ENCODE peak calls at places on chromosomes 11 and 22, in five cellular contexts. L is H1, V is K562, N is GM12878, C is SK-N-SH. A is an unnamed sample.

GRCh38 chr11:76233936-76234703 is 27.8 kb upstream of the WNT11 start:
- DNase-seq in L (no peak), V (peak), N (peak), C (peak), A (no peak)

GRCh38 chr11:119791701-119792151 is 62.7 kb upstream of the NECTIN1 start:
- DNase-seq in L (no peak), V (no peak), N (no peak), C (no peak), A (no peak)

GRCh38 chr11:131624526-131624925 is 254.1 kb downstream of the NTM start:
- DNase-seq in L (no peak), V (no peak), N (no peak), C (no peak), A (no peak)

GRCh38 chr11:19777342-19778102 is 64.9 kb downstream of the NAV2 start:
- DNase-seq in L (no peak), V (peak), N (peak), C (no peak), A (peak)

GRCh38 chr11:108693852-108694251 is 29.0 kb downstream of the DDX10 start:
- DNase-seq in L (no peak), V (peak), N (no peak), C (no peak), A (no peak)

GRCh38 chr11:75878968-75879367 is 64.0 kb downstream of the UVRAG start:
- DNase-seq in L (no peak), V (no peak), N (no peak), C (no peak), A (no peak)

GRCh38 chr22:32901925-32902324 is 100.4 kb downstream of the TIMP3 start:
- DNase-seq in L (no peak), V (no peak), N (no peak), C (no peak), A (no peak)

GRCh38 chr11:70505331-70505731 is 107.0 kb downstream of the CTTN start:
- DNase-seq in L (no peak), V (no peak), N (no peak), C (no peak), A (no peak)

GRCh38 chr11:101436511-101437142 is 147.2 kb downstream of the TRPC6 start:
- DNase-seq in L (no peak), V (peak), N (no peak), C (peak), A (peak)

GRCh38 chr22:45612940-45613339 is 58.7 kb upstream of the ATXN10 start:
- DNase-seq in L (no peak), V (no peak), N (no peak), C (no peak), A (no peak)

GRCh38 chr22:20552913-20553401 is 45.5 kb downstream of the MED15 start:
- DNase-seq in L (no peak), V (no peak), N (no peak), C (no peak), A (peak)

GRCh38 chr22:41512421-41513194 is 31.7 kb downstream of the POLR3H start:
- DNase-seq in L (no peak), V (peak), N (no peak), C (no peak), A (peak)

GRCh38 chr11:8082391-8083087 is 1.5 kb downstream of the TUB start:
- DNase-seq in L (no peak), V (no peak), N (no peak), C (peak), A (no peak)

GRCh38 chr22:32874330-32874729 is 72.8 kb downstream of the TIMP3 start:
- DNase-seq in L (no peak), V (no peak), N (no peak), C (no peak), A (no peak)

GRCh38 chr22:37197451-37198289 is 9.6 kb upstream of the C1QTNF6 start:
- DNase-seq in L (no peak), V (peak), N (no peak), C (no peak), A (peak)

GRCh38 chr11:127017482-127017881 is 16.9 kb upstream of the KIRREL3 start:
- DNase-seq in L (no peak), V (peak), N (no peak), C (no peak), A (no peak)

GRCh38 chr22:24093855-24094254 is 82.8 kb downstream of the CABIN1 start:
- DNase-seq in L (no peak), V (no peak), N (no peak), C (no peak), A (no peak)

GRCh38 chr11:82405392-82405791 is 328.3 kb downstream of the FAM181B start:
- DNase-seq in L (no peak), V (no peak), N (no peak), C (no peak), A (no peak)

GRCh38 chr11:118924591-118925585 is 838 bp downstream of the BCL9L start:
- DNase-seq in L (no peak), V (peak), N (no peak), C (peak), A (no peak)

GRCh38 chr11:690738-691633 is 4.0 kb downstream of the DEAF1 start:
- DNase-seq in L (no peak), V (peak), N (no peak), C (no peak), A (no peak)

GRCh38 chr11:62909107-62909894 is 11.9 kb downstream of the CHRM1 start:
- DNase-seq in L (peak), V (peak), N (no peak), C (peak), A (peak)

GRCh38 chr22:37546436-37547248 is 13.6 kb upstream of the CDC42EP1 start:
- DNase-seq in L (no peak), V (no peak), N (no peak), C (no peak), A (peak)

GRCh38 chr11:116376547-116376946 is 396.2 kb downstream of the BUD13 start:
- DNase-seq in L (no peak), V (no peak), N (no peak), C (no peak), A (peak)

GRCh38 chr11:67665537-67666302 is 8.7 kb downstream of the ALDH3B2 start:
- DNase-seq in L (no peak), V (peak), N (no peak), C (peak), A (no peak)

GRCh38 chr11:2174361-2174760 is 2.7 kb upstream of the TH start:
- DNase-seq in L (no peak), V (no peak), N (no peak), C (no peak), A (no peak)
- TF ChIP-seq GABPA in L (no peak), V (no peak), N (no peak), C (no peak), A (no peak)

GRCh38 chr11:33732176-33732575 is 4.0 kb downstream of the CD59 start:
- DNase-seq in L (no peak), V (peak), N (no peak), C (no peak), A (no peak)
- TF ChIP-seq GABPA in L (no peak), V (no peak), N (no peak), C (no peak), A (no peak)

GRCh38 chr11:125886997-125887372 is 483 bp upstream of the HYLS1 start:
- DNase-seq in L (no peak), V (no peak), N (no peak), C (no peak), A (no peak)
- TF ChIP-seq GABPA in L (no peak), V (no peak), N (no peak), C (no peak), A (no peak)

GRCh38 chr11:74683279-74683871 is 47.9 kb downstream of the CHRDL2 start:
- DNase-seq in L (no peak), V (no peak), N (no peak), C (peak), A (no peak)
- TF ChIP-seq GABPA in L (no peak), V (no peak), N (no peak), C (no peak), A (no peak)

DNA sequence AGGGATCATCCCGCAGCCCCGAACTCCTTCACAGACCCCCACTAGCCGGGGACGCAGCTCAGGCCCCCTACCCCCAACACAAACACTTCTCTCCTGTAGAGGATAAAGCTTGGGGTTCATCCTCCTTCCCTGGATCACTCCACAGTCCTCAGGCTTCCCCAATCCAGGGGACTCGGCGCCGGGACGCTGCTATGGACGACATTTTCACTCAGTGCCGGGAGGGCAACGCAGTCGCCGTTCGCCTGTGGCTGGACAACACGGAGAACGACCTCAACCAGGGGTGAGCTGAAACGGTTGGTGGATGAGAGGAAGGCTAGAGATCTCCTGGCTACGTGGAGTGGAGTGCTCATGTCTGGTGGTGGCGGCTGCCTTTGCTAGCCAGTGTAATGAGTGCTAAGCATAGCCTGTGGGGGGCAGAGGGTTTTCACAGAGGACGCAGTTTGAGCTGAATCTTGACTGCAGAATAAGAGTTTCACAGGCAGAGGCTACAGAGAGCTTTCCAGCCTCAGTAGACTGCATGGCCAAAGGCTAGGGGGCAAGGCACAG is 580 bp downstream of the ILK start:
- DNase-seq in L (no peak), V (peak), N (no peak), C (peak), A (peak)
- TF ChIP-seq GABPA in L (no peak), V (no peak), N (no peak), C (no peak), A (no peak)

DNA sequence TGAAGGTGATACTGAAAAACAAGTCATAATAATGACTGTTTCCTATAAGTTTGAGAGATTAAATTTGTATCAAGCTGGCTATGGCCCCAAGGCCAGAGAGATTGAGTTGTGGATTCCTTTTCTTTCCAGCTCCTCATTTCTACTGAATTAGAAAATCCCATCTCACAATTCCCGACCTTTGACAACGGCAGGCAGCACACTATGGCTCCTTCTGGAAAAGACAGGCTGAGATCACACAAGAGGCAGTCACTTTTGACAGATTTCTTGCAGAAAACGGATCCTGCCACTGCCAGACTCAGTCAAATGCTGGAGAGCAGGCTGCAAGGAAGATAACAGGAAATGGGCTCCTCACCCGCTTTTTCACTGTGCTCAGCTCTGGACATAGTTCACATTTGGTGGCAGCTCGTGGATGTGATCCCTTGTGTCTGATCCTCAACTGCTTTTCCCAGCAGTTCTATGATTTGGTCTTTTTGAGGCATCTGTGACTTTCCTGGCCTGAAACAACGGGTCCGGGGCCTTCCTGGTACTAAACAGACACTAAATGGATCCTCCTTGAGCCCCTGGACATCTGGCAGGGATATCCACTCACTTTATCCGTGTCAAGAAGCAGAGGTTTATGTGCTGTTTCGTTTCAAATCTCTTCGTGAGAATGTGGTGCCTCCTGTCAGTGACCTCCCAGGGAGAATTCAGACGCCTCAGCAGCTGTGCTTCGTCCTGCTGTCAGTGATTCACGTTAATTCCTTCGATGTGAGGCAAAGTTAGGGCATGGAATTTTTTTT is 26.1 kb upstream of the RTL6 start:
- DNase-seq in L (no peak), V (no peak), N (no peak), C (no peak), A (no peak)
- TF ChIP-seq GABPA in L (no peak), V (no peak), N (no peak), C (no peak), A (no peak)

GRCh38 chr11:2530855-2531200 is 86.0 kb downstream of the KCNQ1 start:
- DNase-seq in L (no peak), V (no peak), N (no peak), C (no peak), A (no peak)

GRCh38 chr11:2529173-2529572 is 84.4 kb downstream of the KCNQ1 start:
- DNase-seq in L (no peak), V (no peak), N (no peak), C (no peak), A (no peak)

GRCh38 chr11:2528301-2529050 is 83.7 kb downstream of the KCNQ1 start:
- DNase-seq in L (no peak), V (no peak), N (no peak), C (no peak), A (no peak)

GRCh38 chr11:2530131-2530854 is 85.5 kb downstream of the KCNQ1 start:
- DNase-seq in L (no peak), V (no peak), N (no peak), C (no peak), A (no peak)

GRCh38 chr11:2529636-2530035 is 84.8 kb downstream of the KCNQ1 start:
- DNase-seq in L (no peak), V (no peak), N (no peak), C (no peak), A (no peak)
- TF ChIP-seq GABPA in L (no peak), V (no peak), N (no peak), C (no peak), A (no peak)

GRCh38 chr11:27282141-27282590 is 80.8 kb downstream of the CCDC34 start:
- DNase-seq in L (no peak), V (no peak), N (no peak), C (no peak), A (peak)
- TF ChIP-seq GABPA in L (no peak), V (no peak), N (no peak), C (no peak), A (no peak)

GRCh38 chr22:48218889-48219420 is 1456.5 kb downstream of the TBC1D22A start:
- DNase-seq in L (no peak), V (no peak), N (no peak), C (no peak), A (no peak)
- TF ChIP-seq GABPA in L (no peak), V (no peak), N (no peak), C (no peak), A (no peak)

A was measured in HepG2.